ENCODE peak calls at places on chromosomes 13 and 19, in four cellular contexts. One of them, this sample, is unnamed.

GRCh38 chr19:37077615-37077928 is 661 bp upstream of the ZNF420 start:
- DNase-seq in HepG2: peak; percentile 3
- DNase-seq in GM12878: no peak
- DNase-seq in WTC11: no peak
- DNase-seq in this sample: no peak

GRCh38 chr13:111153279-111153976 is 38.3 kb downstream of the ARHGEF7 start:
- DNase-seq in GM12878: no peak
- DNase-seq in WTC11: peak; percentile 93
- DNase-seq in HepG2: peak; percentile 88
- DNase-seq in this sample: peak; percentile 86

GRCh38 chr19:44608391-44608821 is 5.0 kb upstream of the IGSF23 start:
- DNase-seq in GM12878: no peak
- DNase-seq in WTC11: no peak
- DNase-seq in HepG2: no peak
- DNase-seq in this sample: no peak

GRCh38 chr13:32659736-32660135 is 73.5 kb downstream of the PDS5B start:
- DNase-seq in GM12878: no peak
- DNase-seq in HepG2: no peak
- DNase-seq in WTC11: no peak
- DNase-seq in this sample: no peak

GRCh38 chr19:49157445-49158224 is at the start of gene TRPM4:
- DNase-seq in WTC11: peak; percentile 97
- DNase-seq in GM12878: no peak
- DNase-seq in HepG2: peak; percentile 61
- DNase-seq in this sample: peak; percentile 94

GRCh38 chr19:2511570-2511969 is 35.6 kb downstream of the GADD45B start:
- DNase-seq in WTC11: no peak
- DNase-seq in GM12878: no peak
- DNase-seq in HepG2: no peak
- DNase-seq in this sample: no peak

GRCh38 chr19:14432817-14433453 is at the start of gene PKN1:
- DNase-seq in HepG2: no peak
- DNase-seq in WTC11: peak; percentile 72
- DNase-seq in GM12878: no peak
- DNase-seq in this sample: peak; percentile 95

GRCh38 chr19:38524994-38525634 is 91.6 kb downstream of the RYR1 start:
- DNase-seq in HepG2: no peak
- DNase-seq in WTC11: no peak
- DNase-seq in GM12878: no peak
- DNase-seq in this sample: no peak

GRCh38 chr13:76856141-76856571 is 30.0 kb downstream of the KCTD12 start:
- DNase-seq in WTC11: no peak
- DNase-seq in HepG2: no peak
- DNase-seq in GM12878: no peak
- DNase-seq in this sample: no peak

GRCh38 chr13:43123856-43124255 is 100.5 kb downstream of the DNAJC15 start:
- DNase-seq in HepG2: no peak
- DNase-seq in WTC11: no peak
- DNase-seq in GM12878: no peak
- DNase-seq in this sample: no peak

GRCh38 chr13:103799028-103799427 is 732.8 kb upstream of the SLC10A2 start:
- DNase-seq in GM12878: no peak
- DNase-seq in WTC11: no peak
- DNase-seq in HepG2: no peak
- DNase-seq in this sample: no peak

GRCh38 chr13:20588529-20589110 is 21.7 kb downstream of the IFT88 start:
- DNase-seq in GM12878: no peak
- DNase-seq in HepG2: no peak
- DNase-seq in WTC11: no peak
- DNase-seq in this sample: peak; percentile 5

GRCh38 chr19:40006273-40006691 is 9.4 kb downstream of the ZNF546 start:
- DNase-seq in GM12878: no peak
- DNase-seq in WTC11: no peak
- DNase-seq in HepG2: no peak
- DNase-seq in this sample: peak; percentile 56

GRCh38 chr13:22235950-22236290 is 565.0 kb downstream of the FGF9 start:
- DNase-seq in WTC11: peak; percentile 51
- DNase-seq in GM12878: no peak
- DNase-seq in HepG2: no peak
- DNase-seq in this sample: no peak

GRCh38 chr19:52230685-52231084 is 38.7 kb upstream of the ZNF766 start:
- DNase-seq in HepG2: no peak
- DNase-seq in WTC11: no peak
- DNase-seq in GM12878: no peak
- DNase-seq in this sample: no peak

GRCh38 chr19:15702590-15702930 is 25.3 kb upstream of the OR10H2 start:
- DNase-seq in HepG2: peak; percentile 83
- DNase-seq in GM12878: no peak
- DNase-seq in WTC11: no peak
- DNase-seq in this sample: peak; percentile 19

GRCh38 chr19:13207237-13208130 is 57.3 kb downstream of the IER2 start:
- DNase-seq in HepG2: no peak
- DNase-seq in WTC11: no peak
- DNase-seq in GM12878: no peak
- DNase-seq in this sample: no peak

GRCh38 chr13:48475230-48475629 is 57.6 kb downstream of the RCBTB2 start:
- DNase-seq in WTC11: no peak
- DNase-seq in GM12878: no peak
- DNase-seq in HepG2: no peak
- DNase-seq in this sample: no peak

GRCh38 chr13:31909889-31910551 is 121.6 kb upstream of the FRY start:
- DNase-seq in HepG2: peak; percentile 45
- DNase-seq in GM12878: peak; percentile 37
- DNase-seq in WTC11: no peak
- DNase-seq in this sample: peak; percentile 12

GRCh38 chr13:92589955-92590354 is 636.7 kb upstream of the GPC6 start:
- DNase-seq in WTC11: no peak
- DNase-seq in GM12878: no peak
- DNase-seq in HepG2: no peak
- DNase-seq in this sample: no peak

GRCh38 chr19:14563989-14564650 is 7.7 kb downstream of the NDUFB7 start:
- DNase-seq in GM12878: no peak
- DNase-seq in WTC11: peak; percentile 98
- DNase-seq in HepG2: no peak
- DNase-seq in this sample: peak; percentile 99

GRCh38 chr19:409006-409514 is at the start of gene C2CD4C:
- DNase-seq in GM12878: no peak
- DNase-seq in WTC11: no peak
- DNase-seq in HepG2: no peak
- DNase-seq in this sample: peak; percentile 78

GRCh38 chr13:33236021-33236420 is 49.5 kb downstream of the STARD13 start:
- DNase-seq in GM12878: no peak
- DNase-seq in WTC11: no peak
- DNase-seq in HepG2: no peak
- DNase-seq in this sample: no peak

GRCh38 chr19:711224-711623 is 2.5 kb downstream of the PALM start:
- DNase-seq in WTC11: no peak
- DNase-seq in HepG2: no peak
- DNase-seq in GM12878: no peak
- DNase-seq in this sample: no peak

GRCh38 chr19:912181-913079 is 589 bp downstream of the R3HDM4 start:
- DNase-seq in GM12878: no peak
- DNase-seq in WTC11: no peak
- DNase-seq in HepG2: no peak
- DNase-seq in this sample: peak; percentile 70

GRCh38 chr13:51827254-51827653 is 17.7 kb downstream of the TMEM272 start:
- DNase-seq in GM12878: no peak
- DNase-seq in WTC11: no peak
- DNase-seq in HepG2: no peak
- DNase-seq in this sample: no peak

GRCh38 chr13:51551446-51551845 is 32.8 kb upstream of the WDFY2 start:
- DNase-seq in HepG2: no peak
- DNase-seq in WTC11: no peak
- DNase-seq in GM12878: no peak
- DNase-seq in this sample: no peak

GRCh38 chr19:246551-246950 is 44.7 kb downstream of the PLPP2 start:
- DNase-seq in GM12878: no peak
- DNase-seq in WTC11: peak; percentile 21
- DNase-seq in HepG2: no peak
- DNase-seq in this sample: no peak

GRCh38 chr13:27455331-27455855 is 5.0 kb upstream of the MTIF3 start:
- DNase-seq in HepG2: no peak
- DNase-seq in GM12878: no peak
- DNase-seq in WTC11: peak; percentile 30
- DNase-seq in this sample: no peak

GRCh38 chr19:29922972-29923371 is 19.1 kb upstream of the URI1 start:
- DNase-seq in WTC11: no peak
- DNase-seq in GM12878: no peak
- DNase-seq in HepG2: no peak
- DNase-seq in this sample: no peak

GRCh38 chr19:50465986-50466771 is 10.1 kb upstream of the EMC10 start:
- DNase-seq in GM12878: no peak
- DNase-seq in WTC11: peak; percentile 82
- DNase-seq in HepG2: peak; percentile 34
- DNase-seq in this sample: peak; percentile 78

GRCh38 chr19:10864538-10864899 is 6.8 kb upstream of the CARM1 start:
- DNase-seq in GM12878: no peak
- DNase-seq in WTC11: peak; percentile 91
- DNase-seq in HepG2: peak; percentile 68
- DNase-seq in this sample: peak; percentile 90

GRCh38 chr13:30880756-30881155 is 25.3 kb upstream of the MEDAG start:
- DNase-seq in GM12878: no peak
- DNase-seq in WTC11: no peak
- DNase-seq in HepG2: peak; percentile 37
- DNase-seq in this sample: no peak

GRCh38 chr19:47713046-47714021 is at the start of gene EHD2:
- DNase-seq in GM12878: no peak
- DNase-seq in HepG2: no peak
- DNase-seq in WTC11: peak; percentile 72
- DNase-seq in this sample: peak; percentile 97

GRCh38 chr19:29378126-29378525 is 147.7 kb upstream of the VSTM2B start:
- DNase-seq in WTC11: no peak
- DNase-seq in HepG2: no peak
- DNase-seq in GM12878: no peak
- DNase-seq in this sample: no peak

DNA sequence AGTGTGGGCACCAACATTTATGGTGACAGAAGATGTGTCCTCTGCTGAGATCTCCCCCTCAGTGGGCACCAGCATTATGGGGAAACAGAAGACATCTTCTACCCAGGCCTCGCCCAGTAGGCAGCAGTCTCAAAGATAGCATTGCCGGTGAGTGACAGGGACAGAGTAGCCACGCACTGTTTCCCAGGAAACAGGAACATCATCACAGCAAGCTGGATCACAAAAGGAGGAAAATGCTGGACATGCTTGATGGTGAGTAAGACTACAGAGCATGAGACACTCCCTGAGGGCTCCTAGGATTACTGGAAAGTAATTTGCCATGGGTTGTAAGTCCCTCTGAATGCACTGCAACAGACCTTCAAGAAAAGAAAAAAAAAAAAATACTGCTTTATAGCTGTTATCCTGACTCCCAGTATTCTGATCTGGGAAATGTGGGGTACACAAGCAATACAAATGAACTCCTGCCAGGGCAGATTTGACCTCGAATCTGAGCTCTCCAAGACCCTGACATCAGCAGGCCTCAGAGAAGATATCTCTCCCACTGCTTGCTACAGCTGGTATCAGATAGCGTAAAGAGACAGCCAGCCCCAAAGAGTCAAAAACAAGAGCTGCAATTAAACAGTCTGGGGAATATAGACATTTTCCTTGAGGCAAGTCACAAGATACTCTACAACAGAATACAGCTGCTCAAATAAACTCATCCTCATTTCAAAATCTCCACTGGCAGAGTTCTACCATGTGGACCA is 180.4 kb downstream of the RBM26 start:
- DNase-seq in WTC11: no peak
- DNase-seq in HepG2: no peak
- DNase-seq in GM12878: no peak
- DNase-seq in this sample: no peak
- TF ChIP-seq CBFB in WTC11: no peak
- TF ChIP-seq CBFB in HepG2: no peak
- TF ChIP-seq CBFB in GM12878: no peak
- TF ChIP-seq CBFB in this sample: no peak

DNA sequence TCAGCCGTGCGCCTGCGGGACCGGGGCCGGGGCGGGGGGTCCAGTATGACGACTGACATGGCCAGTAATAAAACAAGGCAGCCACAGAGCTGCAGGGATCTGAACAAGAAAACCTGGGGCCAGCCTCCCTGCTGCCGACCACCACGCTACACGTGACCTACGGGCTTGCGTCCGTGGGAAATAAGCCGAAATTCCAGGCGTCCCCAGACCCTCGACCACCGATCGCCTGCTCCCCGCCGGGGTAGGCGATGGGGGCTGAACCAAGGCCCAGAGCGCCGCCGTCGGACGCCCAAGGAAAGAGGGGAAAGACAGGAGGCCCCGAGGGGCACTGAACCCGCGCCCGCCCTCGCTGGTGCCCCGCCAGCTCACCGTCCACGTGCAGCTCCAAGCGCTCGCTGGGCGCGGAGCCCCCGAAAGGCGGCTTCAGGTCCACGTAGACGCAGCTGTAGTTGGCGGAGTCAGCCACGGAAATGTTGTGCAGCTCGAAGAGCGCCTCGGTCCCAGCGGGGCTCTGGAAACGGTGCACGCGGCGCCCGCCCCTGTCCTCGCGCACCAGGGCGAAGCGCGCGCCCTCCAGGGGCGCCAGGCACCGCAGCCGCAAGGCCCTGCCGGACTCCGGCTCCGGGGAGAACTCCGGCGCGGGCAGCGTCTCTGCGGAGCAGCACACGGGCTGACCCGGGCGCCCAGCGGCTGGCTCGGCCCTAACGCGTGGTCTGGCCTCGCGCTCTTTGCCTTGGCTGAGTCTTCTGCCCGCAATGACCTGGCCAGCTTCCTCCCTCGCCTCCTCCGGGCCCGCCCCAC is 3.1 kb downstream of the A1BG start:
- DNase-seq in WTC11: no peak
- DNase-seq in HepG2: no peak
- DNase-seq in GM12878: no peak
- DNase-seq in this sample: no peak
- TF ChIP-seq CBFB in WTC11: no peak
- TF ChIP-seq CBFB in HepG2: no peak
- TF ChIP-seq CBFB in GM12878: no peak
- TF ChIP-seq CBFB in this sample: no peak

GRCh38 chr13:35727881-35728280 is 251.4 kb upstream of the MAB21L1 start:
- DNase-seq in HepG2: no peak
- DNase-seq in WTC11: no peak
- DNase-seq in GM12878: no peak
- DNase-seq in this sample: no peak
- TF ChIP-seq CBFB in HepG2: no peak
- TF ChIP-seq CBFB in WTC11: no peak
- TF ChIP-seq CBFB in GM12878: no peak
- TF ChIP-seq CBFB in this sample: no peak

GRCh38 chr13:45299194-45299593 is 41.8 kb downstream of the TPT1 start:
- DNase-seq in GM12878: no peak
- DNase-seq in HepG2: no peak
- DNase-seq in WTC11: no peak
- DNase-seq in this sample: no peak

GRCh38 chr13:45295536-45295935 is 45.4 kb downstream of the TPT1 start:
- DNase-seq in HepG2: no peak
- DNase-seq in GM12878: no peak
- DNase-seq in WTC11: no peak
- DNase-seq in this sample: no peak

GRCh38 chr13:45296259-45296658 is 44.7 kb downstream of the TPT1 start:
- DNase-seq in WTC11: no peak
- DNase-seq in GM12878: no peak
- DNase-seq in HepG2: no peak
- DNase-seq in this sample: no peak

GRCh38 chr13:45298206-45298505 is 42.8 kb downstream of the TPT1 start:
- DNase-seq in GM12878: no peak
- DNase-seq in WTC11: no peak
- DNase-seq in HepG2: no peak
- DNase-seq in this sample: no peak

GRCh38 chr13:45297456-45298205 is 43.4 kb downstream of the TPT1 start:
- DNase-seq in HepG2: no peak
- DNase-seq in GM12878: no peak
- DNase-seq in WTC11: no peak
- DNase-seq in this sample: no peak
- TF ChIP-seq CBFB in HepG2: no peak
- TF ChIP-seq CBFB in GM12878: no peak
- TF ChIP-seq CBFB in WTC11: no peak
- TF ChIP-seq CBFB in this sample: no peak

This sample was measured in K562.